ENCODE peak calls at places on chromosomes 12 and 14, in five cellular contexts. G, D, Q, O and L are unnamed samples.

GRCh38 chr12:48788852-48789775 is at the start of gene ADCY6:
- DNase-seq in G (peak; percentile 56), D (no peak), Q (peak; percentile 67), O (peak; percentile 87), L (no peak)

GRCh38 chr14:81302613-81303012 is 81.9 kb upstream of the GTF2A1 start:
- DNase-seq in G (no peak), D (no peak), Q (peak; percentile 27), O (no peak), L (no peak)

GRCh38 chr12:27501956-27502562 is 21.9 kb upstream of the PPFIBP1 start:
- DNase-seq in G (no peak), D (no peak), Q (no peak), O (no peak), L (no peak)

GRCh38 chr12:779745-780734 is 27.7 kb downstream of the WNK1 start:
- DNase-seq in G (no peak), D (no peak), Q (peak; percentile 41), O (no peak), L (no peak)

GRCh38 chr12:902581-902980 is 46.9 kb downstream of the RAD52 start:
- DNase-seq in G (no peak), D (no peak), Q (no peak), O (no peak), L (no peak)

GRCh38 chr12:40784102-40784501 is 91.9 kb downstream of the CNTN1 start:
- DNase-seq in G (no peak), D (no peak), Q (no peak), O (no peak), L (no peak)

GRCh38 chr14:98548071-98548686 is 723.8 kb downstream of the BCL11B start:
- DNase-seq in G (no peak), D (no peak), Q (no peak), O (no peak), L (no peak)

GRCh38 chr14:80974338-80975078 is 19.1 kb downstream of the TSHR start:
- DNase-seq in G (no peak), D (no peak), Q (no peak), O (no peak), L (no peak)

GRCh38 chr14:95510804-95511203 is 5.6 kb downstream of the SYNE3 start:
- DNase-seq in G (no peak), D (no peak), Q (no peak), O (peak; percentile 66), L (no peak)

GRCh38 chr12:89245090-89245489 is 107.2 kb downstream of the DUSP6 start:
- DNase-seq in G (no peak), D (no peak), Q (no peak), O (no peak), L (no peak)

GRCh38 chr12:124750787-124751471 is 112.7 kb downstream of the SCARB1 start:
- DNase-seq in G (no peak), D (peak; percentile 23), Q (no peak), O (no peak), L (no peak)

GRCh38 chr12:53931844-53932581 is 6.6 kb upstream of the HOXC13 start:
- DNase-seq in G (no peak), D (no peak), Q (no peak), O (no peak), L (no peak)

GRCh38 chr14:102095871-102096568 is 9.2 kb upstream of the HSP90AA1 start:
- DNase-seq in G (no peak), D (no peak), Q (no peak), O (no peak), L (no peak)

GRCh38 chr12:107622005-107622404 is 63.6 kb upstream of the PWP1 start:
- DNase-seq in G (no peak), D (no peak), Q (peak; percentile 9), O (no peak), L (no peak)

GRCh38 chr14:87430810-87431209 is 562.2 kb downstream of the GALC start:
- DNase-seq in G (no peak), D (no peak), Q (peak; percentile 21), O (no peak), L (no peak)

GRCh38 chr12:47190271-47190750 is 110.6 kb upstream of the AMIGO2 start:
- DNase-seq in G (no peak), D (no peak), Q (no peak), O (no peak), L (no peak)

GRCh38 chr12:34219046-34219770 is 196.9 kb downstream of the ALG10 start:
- DNase-seq in G (no peak), D (no peak), Q (no peak), O (no peak), L (no peak)

GRCh38 chr14:95352481-95352880 is 32.8 kb upstream of the CLMN start:
- DNase-seq in G (peak; percentile 5), D (no peak), Q (no peak), O (no peak), L (no peak)

GRCh38 chr14:59771577-59771976 is 99.0 kb downstream of the RTN1 start:
- DNase-seq in G (no peak), D (no peak), Q (no peak), O (no peak), L (no peak)

GRCh38 chr14:57378661-57379060 is 11.7 kb upstream of the NAA30 start:
- DNase-seq in G (no peak), D (no peak), Q (no peak), O (no peak), L (no peak)

GRCh38 chr14:35385042-35385839 is 19.3 kb downstream of the NFKBIA start:
- DNase-seq in G (peak; percentile 51), D (no peak), Q (peak; percentile 85), O (no peak), L (no peak)

GRCh38 chr12:52310622-52311281 is 10.4 kb downstream of the KRT83 start:
- DNase-seq in G (no peak), D (no peak), Q (no peak), O (peak; percentile 30), L (no peak)

GRCh38 chr12:75481774-75482173 is 1.2 kb downstream of the GLIPR1 start:
- DNase-seq in G (no peak), D (no peak), Q (no peak), O (no peak), L (no peak)

GRCh38 chr14:69363055-69363454 is 35.0 kb downstream of the ERH start:
- DNase-seq in G (no peak), D (peak; percentile 27), Q (peak; percentile 6), O (no peak), L (no peak)

GRCh38 chr12:108190529-108190928 is 61.4 kb downstream of the WSCD2 start:
- DNase-seq in G (no peak), D (no peak), Q (no peak), O (no peak), L (no peak)

DNA sequence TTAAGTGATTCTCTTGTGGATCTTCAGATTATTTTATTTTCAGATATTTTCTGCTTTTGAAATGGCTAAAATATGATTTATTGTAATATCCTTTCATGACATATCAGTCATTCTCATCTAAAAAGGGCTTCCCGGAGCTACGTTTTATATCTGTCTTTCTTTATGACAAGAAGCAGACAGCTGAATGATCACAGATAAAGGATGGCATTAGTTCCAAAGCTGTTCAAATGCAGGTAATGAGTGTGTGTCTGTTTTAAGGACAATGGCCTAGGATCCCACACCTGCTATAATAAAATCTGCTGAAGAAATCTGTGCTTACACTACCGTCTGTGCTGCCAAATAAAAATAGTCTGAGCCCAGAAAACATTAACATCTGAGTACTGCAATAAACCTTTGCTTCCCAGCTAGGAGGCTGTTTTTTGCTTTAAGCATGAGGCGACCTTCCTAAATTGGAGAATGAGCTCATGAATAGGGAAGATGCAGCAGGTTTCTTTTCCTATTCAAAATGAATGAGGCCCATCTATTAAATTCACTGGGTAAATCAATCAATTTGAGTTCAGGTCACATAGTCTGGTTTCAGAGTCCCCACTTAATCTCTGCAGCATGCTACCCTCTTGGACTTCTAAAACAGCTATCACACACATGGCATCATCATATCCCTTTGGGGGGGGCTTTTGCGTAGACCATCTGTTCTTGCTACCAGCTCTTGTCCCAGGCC is 498.5 kb downstream of the NELL2 start:
- DNase-seq in G (no peak), D (no peak), Q (no peak), O (no peak), L (no peak)
- TF ChIP-seq POLR2AphosphoS5 in G (no peak), D (no peak), Q (no peak), O (no peak), L (no peak)

GRCh38 chr14:50736932-50737419 is 68.9 kb upstream of the SAV1 start:
- DNase-seq in G (no peak), D (no peak), Q (no peak), O (no peak), L (no peak)
- TF ChIP-seq POLR2A in G (no peak), D (no peak), Q (no peak), O (no peak), L (no peak)

DNA sequence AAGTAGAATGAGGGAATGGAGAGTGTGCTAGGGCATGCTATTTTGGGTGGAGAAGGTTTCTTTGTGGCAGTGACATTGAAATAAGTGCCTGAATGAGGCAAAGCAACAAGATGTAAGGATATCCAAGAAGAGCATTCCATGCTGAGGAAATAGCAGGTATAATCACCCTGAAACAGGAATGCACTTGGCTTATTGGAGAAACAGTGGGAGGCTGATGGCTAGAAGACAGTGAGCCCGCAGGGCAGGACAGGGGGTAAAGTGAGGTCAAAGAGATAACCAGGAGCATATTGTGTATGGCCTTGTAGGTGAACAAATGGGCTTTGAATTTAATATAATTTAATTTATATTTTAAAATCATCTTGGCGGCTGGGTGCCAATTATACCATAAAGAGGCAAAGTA is 877.0 kb downstream of the DIO2 start:
- DNase-seq in G (no peak), D (no peak), Q (no peak), O (no peak), L (no peak)
- TF ChIP-seq POLR2AphosphoS5 in G (no peak), D (no peak), Q (no peak), O (no peak), L (no peak)

DNA sequence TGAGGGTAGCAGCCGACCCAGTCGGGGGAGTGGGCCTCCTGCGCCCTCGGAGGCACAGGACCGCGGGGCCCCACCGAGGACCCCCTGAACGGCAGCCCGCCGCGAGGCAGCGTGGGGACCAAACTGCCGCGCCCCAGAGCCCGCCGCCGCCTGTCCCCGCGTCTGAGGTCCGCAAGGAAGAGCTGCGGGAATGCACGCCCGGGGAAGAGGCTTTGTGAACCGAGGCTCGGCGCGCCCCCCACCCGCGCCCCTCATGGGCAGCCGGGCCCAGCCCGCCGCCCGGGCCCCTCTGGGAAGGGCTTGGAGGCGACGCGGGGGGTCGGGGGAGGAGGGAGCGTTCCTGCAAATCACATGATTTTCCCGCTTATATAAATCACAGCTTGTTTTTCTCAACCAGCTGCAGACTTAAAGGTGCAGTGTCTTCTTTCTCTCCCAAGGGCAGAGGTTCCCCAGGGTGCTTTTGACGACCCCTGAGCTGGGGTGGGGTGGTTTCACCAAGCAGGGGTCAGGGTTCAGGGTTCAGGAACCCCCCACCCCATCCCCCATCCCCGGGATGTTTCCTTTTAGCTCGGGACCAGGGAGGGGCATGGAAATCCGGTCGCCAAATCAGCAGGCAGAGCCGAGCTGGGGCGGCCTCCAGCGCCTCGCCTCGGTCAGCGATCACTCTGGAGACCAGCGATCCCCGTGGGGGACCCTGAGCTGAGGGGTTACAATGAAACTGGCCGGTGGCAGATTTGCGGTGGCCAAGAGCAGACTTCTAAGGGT is 44.7 kb upstream of the ATP23 start:
- DNase-seq in G (peak; percentile 62), D (no peak), Q (no peak), O (peak; percentile 86), L (no peak)
- TF ChIP-seq POLR2A in G (peak; percentile 72), D (no peak), Q (no peak), O (peak; percentile 70), L (no peak)

GRCh38 chr14:23567186-23568020 is at the start of gene AP1G2:
- DNase-seq in G (peak; percentile 90), D (no peak), Q (peak; percentile 97), O (peak; percentile 94), L (peak; percentile 92)
- TF ChIP-seq POLR2AphosphoS5 in G (peak; percentile 64), D (peak; percentile 53), Q (peak; percentile 99), O (no peak), L (peak; percentile 93)